ENCODE peak calls at places on chromosome 4, in four cellular contexts. E, R, F and D are unnamed samples.
A peak's percentile ranks its signal among the peaks of the same experiment; 100 is the strongest.

GRCh38 chr4:168587326-168588125 is 90.7 kb downstream of the PALLD start:
- DNase-seq in E (no peak), R (no peak), F (no peak), D (peak; percentile 81)

GRCh38 chr4:25970691-25971427 is 56.8 kb downstream of the SMIM20 start:
- DNase-seq in E (no peak), F (no peak), R (peak; percentile 39), D (peak; percentile 43)

GRCh38 chr4:4496604-4497372 is 45.1 kb downstream of the STX18 start:
- DNase-seq in E (no peak), R (no peak), F (no peak), D (no peak)

GRCh38 chr4:121822796-121823504 is 733 bp downstream of the CCNA2 start:
- DNase-seq in F (no peak), E (no peak), R (peak; percentile 25), D (no peak)

GRCh38 chr4:121408-122084 is 2.8 kb upstream of the ZNF718 start:
- DNase-seq in R (no peak), E (no peak), F (no peak), D (no peak)

GRCh38 chr4:88989990-88990389 is 67.0 kb downstream of the FAM13A start:
- DNase-seq in E (no peak), R (no peak), F (no peak), D (no peak)

GRCh38 chr4:30182786-30183185 is 537.4 kb upstream of the PCDH7 start:
- DNase-seq in F (no peak), R (no peak), E (no peak), D (no peak)

GRCh38 chr4:74948279-74948678 is 15.4 kb downstream of the PARM1 start:
- DNase-seq in F (no peak), R (peak; percentile 36), E (no peak), D (no peak)

GRCh38 chr4:124459196-124459921 is 253.2 kb downstream of the ANKRD50 start:
- DNase-seq in F (no peak), E (no peak), R (no peak), D (no peak)

GRCh38 chr4:138218976-138219375 is 23.2 kb downstream of the SLC7A11 start:
- DNase-seq in F (no peak), E (no peak), R (no peak), D (no peak)

GRCh38 chr4:95255396-95256107 is 293.2 kb downstream of the UNC5C start:
- DNase-seq in F (no peak), R (no peak), E (no peak), D (peak; percentile 65)

GRCh38 chr4:150256841-150257273 is 178.6 kb downstream of the DCLK2 start:
- DNase-seq in F (no peak), E (no peak), R (peak; percentile 75), D (no peak)

GRCh38 chr4:108160741-108161352 is 7.9 kb downstream of the LEF1 start:
- DNase-seq in R (no peak), F (no peak), E (no peak), D (no peak)

GRCh38 chr4:140049024-140049923 is 104.7 kb downstream of the MAML3 start:
- DNase-seq in E (no peak), R (peak; percentile 64), F (peak; percentile 70), D (no peak)
- H3K4me3 ChIP-seq in E (peak overlapping the region; percentile 44), R (peak overlapping the region; percentile 20), F (peak overlapping the region; percentile 55), D (peak overlapping the region; percentile 28)

DNA sequence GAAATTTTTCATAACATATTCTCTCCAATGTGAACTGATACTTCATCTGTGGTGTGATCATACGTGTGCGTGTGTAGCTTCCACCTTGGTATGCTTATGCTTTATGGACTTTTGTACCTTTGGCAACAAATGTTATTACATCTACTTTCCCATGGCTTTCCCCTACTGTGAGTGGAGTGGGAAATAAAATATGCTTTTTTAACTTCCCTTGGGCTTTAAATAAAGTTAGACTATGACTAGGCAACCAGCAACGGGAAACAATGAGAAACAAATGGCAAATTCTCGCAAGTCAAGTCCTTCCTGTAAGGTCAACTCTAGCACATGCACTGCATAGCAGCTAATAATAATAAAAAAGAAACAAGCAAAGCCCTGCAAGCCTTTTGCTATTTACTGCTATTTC is 205.0 kb upstream of the PDE5A start:
- DNase-seq in R (no peak), F (no peak), E (no peak), D (peak; percentile 41)
- H3K4me3 ChIP-seq in R (no peak overlapping the region), F (no peak overlapping the region), E (no peak overlapping the region), D (no peak overlapping the region)

GRCh38 chr4:153221783-153222161 is 17.5 kb downstream of the TRIM2 start:
- DNase-seq in F (no peak), E (no peak), R (no peak), D (no peak)
- H3K4me3 ChIP-seq in F (peak overlapping the region; percentile 68), E (peak overlapping the region; percentile 71), R (no peak overlapping the region), D (peak overlapping the region; percentile 62)

DNA sequence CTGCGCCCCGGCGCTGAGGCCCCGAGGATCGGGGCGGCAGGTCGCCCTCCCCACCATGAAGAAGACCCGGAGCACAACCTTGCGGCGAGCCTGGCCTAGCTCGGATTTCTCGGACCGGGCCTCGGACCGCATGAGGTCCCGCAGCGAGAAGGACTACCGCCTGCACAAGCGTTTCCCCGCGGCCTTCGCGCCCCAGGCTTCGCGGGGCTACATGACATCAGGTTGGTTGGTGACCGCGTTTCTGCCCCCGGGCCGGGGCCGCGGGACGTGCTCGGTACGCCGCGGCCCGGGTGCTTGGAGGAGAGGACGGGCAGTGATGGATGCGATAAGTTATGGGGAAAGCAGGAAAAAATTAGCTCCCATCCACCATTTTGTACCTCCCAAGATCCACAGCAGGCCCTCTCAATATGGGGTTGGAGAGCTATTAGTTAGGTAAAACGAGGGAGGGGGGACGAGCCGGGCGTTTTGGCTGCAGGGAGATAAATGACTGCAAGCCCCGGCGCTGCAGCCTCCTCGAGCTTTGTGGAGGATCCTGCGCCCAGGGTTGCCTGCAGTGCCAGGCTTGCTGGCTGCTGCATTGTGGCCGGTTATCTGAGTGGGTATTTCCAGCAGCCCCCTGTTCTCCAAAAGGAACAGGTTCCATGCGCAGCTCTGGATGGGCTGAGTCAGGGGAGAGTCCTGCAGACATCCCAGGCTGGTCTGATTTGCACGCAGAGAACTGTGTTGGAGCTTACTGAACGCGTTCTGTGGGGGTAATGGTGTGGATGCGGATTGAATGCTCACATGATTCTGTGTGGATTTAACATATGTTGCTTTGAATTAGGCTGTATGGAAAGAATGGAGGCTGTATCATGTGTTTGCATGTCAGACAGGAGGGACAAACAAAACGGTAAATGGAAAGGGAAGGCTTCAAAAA is 1.9 kb downstream of the STOX2 start:
- DNase-seq in E (no peak), F (no peak), R (no peak), D (no peak)
- H3K4me3 ChIP-seq in E (no peak overlapping the region), F (no peak overlapping the region), R (peak overlapping the region; percentile 38), D (peak overlapping the region; percentile 30)

GRCh38 chr4:163269156-163269555 is 63.2 kb downstream of the NPY1R start:
- DNase-seq in R (no peak), F (no peak), E (no peak), D (no peak)

GRCh38 chr4:163264934-163265333 is 67.5 kb downstream of the NPY1R start:
- DNase-seq in F (no peak), E (no peak), R (no peak), D (no peak)

GRCh38 chr4:163263601-163264000 is 68.8 kb downstream of the NPY1R start:
- DNase-seq in F (no peak), E (no peak), R (no peak), D (no peak)
- H3K4me3 ChIP-seq in F (no peak overlapping the region), E (no peak overlapping the region), R (no peak overlapping the region), D (no peak overlapping the region)

GRCh38 chr4:109499513-109499912 is 60.5 kb upstream of the MCUB start:
- DNase-seq in F (no peak), R (no peak), E (no peak), D (no peak)

GRCh38 chr4:109496875-109497274 is 63.2 kb upstream of the MCUB start:
- DNase-seq in F (no peak), R (no peak), E (no peak), D (no peak)

GRCh38 chr4:109497511-109497910 is 62.5 kb upstream of the MCUB start:
- DNase-seq in R (no peak), F (no peak), E (no peak), D (no peak)

GRCh38 chr4:109494538-109494937 is 60.9 kb downstream of the SEC24B start:
- DNase-seq in R (no peak), E (no peak), F (no peak), D (no peak)

DNA sequence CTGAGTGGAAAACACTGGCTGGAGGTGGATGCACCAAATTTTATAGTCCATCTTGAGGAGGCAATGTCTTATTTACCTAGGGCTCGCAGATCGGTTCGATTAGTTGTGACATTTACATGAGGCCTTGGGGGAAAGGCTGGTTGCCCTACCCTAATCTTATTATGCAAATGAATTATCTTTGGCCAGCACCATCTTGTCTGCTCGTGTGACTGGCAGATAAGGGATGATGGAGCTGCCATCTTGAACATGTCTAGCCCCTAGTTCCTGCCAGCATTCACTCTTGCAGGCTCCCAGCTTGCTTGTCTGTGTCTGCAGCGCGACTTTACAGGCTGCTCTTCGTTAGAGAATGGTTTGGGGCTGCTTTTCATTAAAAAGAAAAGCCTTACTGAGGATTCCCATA is 61.9 kb downstream of the SEC24B start:
- DNase-seq in F (no peak), E (no peak), R (no peak), D (no peak)
- H3K4me3 ChIP-seq in F (no peak overlapping the region), E (no peak overlapping the region), R (no peak overlapping the region), D (no peak overlapping the region)

GRCh38 chr4:5893591-5893990 is 705 bp upstream of the CRMP1 start:
- DNase-seq in E (no peak), R (no peak), F (no peak), D (no peak)

GRCh38 chr4:5892321-5893012 is 419 bp downstream of the CRMP1 start:
- DNase-seq in F (no peak), R (no peak), E (no peak), D (no peak)

GRCh38 chr4:5893013-5893580 is at the start of gene CRMP1:
- DNase-seq in R (no peak), E (no peak), F (no peak), D (no peak)

GRCh38 chr4:5890063-5890727 is 2.7 kb downstream of the CRMP1 start:
- DNase-seq in F (no peak), R (no peak), E (no peak), D (no peak)

GRCh38 chr4:5891563-5892320 is 1.1 kb downstream of the CRMP1 start:
- DNase-seq in R (no peak), F (no peak), E (no peak), D (no peak)
- H3K4me3 ChIP-seq in R (no peak overlapping the region), F (no peak overlapping the region), E (no peak overlapping the region), D (no peak overlapping the region)

GRCh38 chr4:23922535-23923115 is 32.8 kb upstream of the PPARGC1A start:
- DNase-seq in F (no peak), R (no peak), E (no peak), D (no peak)
- H3K4me3 ChIP-seq in F (no peak overlapping the region), R (no peak overlapping the region), E (no peak overlapping the region), D (no peak overlapping the region)

GRCh38 chr4:101357751-101358150 is 10.4 kb upstream of the PPP3CA start:
- DNase-seq in E (no peak), F (no peak), R (no peak), D (no peak)

GRCh38 chr4:101355246-101355645 is 7.9 kb upstream of the PPP3CA start:
- DNase-seq in F (no peak), R (no peak), E (no peak), D (no peak)

GRCh38 chr4:101355767-101356702 is 8.7 kb upstream of the PPP3CA start:
- DNase-seq in R (no peak), E (peak; percentile 53), F (no peak), D (peak; percentile 65)

GRCh38 chr4:101356928-101357327 is 9.6 kb upstream of the PPP3CA start:
- DNase-seq in R (no peak), F (no peak), E (peak; percentile 89), D (peak; percentile 83)
- H3K4me3 ChIP-seq in R (no peak overlapping the region), F (no peak overlapping the region), E (no peak overlapping the region), D (no peak overlapping the region)

GRCh38 chr4:182448281-182449151 is 205.3 kb downstream of the TENM3 start:
- DNase-seq in R (peak; percentile 77), F (peak; percentile 52), E (peak; percentile 46), D (peak; percentile 86)
- H3K4me3 ChIP-seq in R (peak overlapping the region; percentile 39), F (no peak overlapping the region), E (peak overlapping the region; percentile 75), D (peak overlapping the region; percentile 66)